ENCODE peak calls at places on chromosome 20, in nine cellular contexts. R is NB4; Z is naive thymus-derived CD4-positive, alpha-beta T cell; D is uterus; I is H9; O is AG08396; F is substantia nigra; A is ACHN; Q is NCI-H1092. E is an unnamed sample.

GRCh38 chr20:57772349-57772964 is 62.6 kb upstream of the PMEPA1 start:
- DNase-seq in R (peak), Z (no peak), D (no peak), I (peak), O (peak), F (no peak), A (peak), Q (no peak), E (peak)

GRCh38 chr20:48153523-48153922 is 368.2 kb upstream of the SULF2 start:
- DNase-seq in R (no peak), Z (no peak), D (no peak), I (peak), O (no peak), F (no peak), A (no peak), Q (peak), E (peak)

GRCh38 chr20:23937303-23938117 is 51.1 kb downstream of the GGTLC1 start:
- DNase-seq in R (peak), Z (peak), D (peak), I (peak), O (peak), F (peak), A (peak), Q (peak), E (peak)

GRCh38 chr20:33569290-33570094 is 79.6 kb downstream of the CBFA2T2 start:
- DNase-seq in R (no peak), Z (no peak), D (no peak), I (no peak), O (no peak), F (no peak), A (no peak), Q (no peak), E (no peak)

GRCh38 chr20:2145376-2145775 is 43.7 kb downstream of the STK35 start:
- DNase-seq in R (no peak), Z (no peak), D (no peak), I (no peak), O (no peak), F (no peak), A (no peak), Q (no peak), E (no peak)

GRCh38 chr20:15951711-15952110 is 621.5 kb downstream of the KIF16B start:
- DNase-seq in R (no peak), Z (no peak), D (no peak), I (no peak), O (no peak), F (no peak), A (no peak), Q (no peak), E (no peak)

GRCh38 chr20:41317536-41318270 is at the start of gene ZHX3:
- DNase-seq in R (peak), Z (peak), D (peak), I (peak), O (peak), F (peak), A (peak), Q (peak), E (peak)

GRCh38 chr20:60695223-60695622 is 556.8 kb upstream of the CDH4 start:
- DNase-seq in R (peak), Z (no peak), D (no peak), I (no peak), O (peak), F (no peak), A (peak), Q (no peak), E (peak)

GRCh38 chr20:17530716-17531536 is at the start of gene BFSP1:
- DNase-seq in R (peak), Z (peak), D (peak), I (peak), O (peak), F (peak), A (peak), Q (peak), E (peak)

GRCh38 chr20:8621021-8621420 is 447.9 kb upstream of the PLCB4 start:
- DNase-seq in R (no peak), Z (no peak), D (no peak), I (no peak), O (no peak), F (no peak), A (no peak), Q (no peak), E (no peak)

GRCh38 chr20:44073675-44074071 is 113.3 kb downstream of the JPH2 start:
- DNase-seq in R (no peak), Z (peak), D (no peak), I (no peak), O (no peak), F (no peak), A (no peak), Q (no peak), E (no peak)

GRCh38 chr20:47713941-47714450 is 71.3 kb downstream of the SULF2 start:
- DNase-seq in R (no peak), Z (no peak), D (peak), I (no peak), O (no peak), F (no peak), A (no peak), Q (peak), E (peak)

GRCh38 chr20:38143646-38144554 is 21.2 kb downstream of the TGM2 start:
- DNase-seq in R (peak), Z (no peak), D (peak), I (no peak), O (peak), F (no peak), A (peak), Q (no peak), E (peak)

GRCh38 chr20:10288954-10289646 is 70.5 kb downstream of the SNAP25 start:
- DNase-seq in R (no peak), Z (no peak), D (no peak), I (no peak), O (no peak), F (no peak), A (no peak), Q (no peak), E (no peak)

GRCh38 chr20:62369508-62370114 is 2.5 kb upstream of the LAMA5 start:
- DNase-seq in R (no peak), Z (no peak), D (no peak), I (no peak), O (no peak), F (no peak), A (peak), Q (no peak), E (no peak)

GRCh38 chr20:11379257-11380011 is 538.3 kb upstream of the BTBD3 start:
- DNase-seq in R (peak), Z (no peak), D (no peak), I (peak), O (no peak), F (no peak), A (no peak), Q (no peak), E (no peak)

GRCh38 chr20:46324960-46325703 is 16.8 kb upstream of the CDH22 start:
- DNase-seq in R (peak), Z (no peak), D (no peak), I (peak), O (peak), F (no peak), A (peak), Q (no peak), E (peak)

GRCh38 chr20:53660078-53660909 is 66.7 kb upstream of the ZNF217 start:
- DNase-seq in R (no peak), Z (peak), D (peak), I (peak), O (peak), F (peak), A (no peak), Q (no peak), E (peak)

GRCh38 chr20:32050851-32051556 is 1.0 kb upstream of the HCK start:
- DNase-seq in R (peak), Z (no peak), D (no peak), I (peak), O (no peak), F (peak), A (no peak), Q (no peak), E (no peak)

GRCh38 chr20:11807070-11807741 is 110.5 kb upstream of the BTBD3 start:
- DNase-seq in R (no peak), Z (no peak), D (no peak), I (no peak), O (peak), F (no peak), A (peak), Q (no peak), E (peak)

GRCh38 chr20:50569864-50570836 is 60.0 kb downstream of the PTPN1 start:
- DNase-seq in R (peak), Z (no peak), D (no peak), I (peak), O (no peak), F (no peak), A (peak), Q (no peak), E (peak)